ENCODE peak calls at places on chromosomes 16 and 17, in eight cellular contexts. C is HT1080; T is H54; B is IMR-90; U is psoas muscle; Q is stimulated activated effector memory CD8-positive, alpha-beta T cell treated with anti-CD3 and anti-CD28 coated beads, Interleukin-12 subunit alpha, Interleukin-12 subunit beta, amount 100 ng/mL, for 72 hours; V is effector memory CD4-positive, alpha-beta T cell; N is non-pigmented ciliary epithelial cell. J is an unnamed sample.

GRCh38 chr17:549197-550040 is 165.2 kb downstream of the VPS53 start:
- DNase-seq in C (peak; percentile 84), T (peak; percentile 44), B (peak; percentile 83), U (no peak), Q (no peak), V (no peak), N (no peak), J (no peak)

GRCh38 chr17:1362065-1362848 is 37.8 kb downstream of the YWHAE start:
- DNase-seq in C (no peak), T (no peak), B (no peak), U (no peak), Q (peak; percentile 59), V (no peak), N (no peak), J (no peak)

GRCh38 chr17:55777471-55777971 is 26.7 kb downstream of the PCTP start:
- DNase-seq in C (no peak), T (no peak), B (no peak), U (no peak), Q (no peak), V (no peak), N (no peak), J (no peak)

GRCh38 chr16:12097523-12098428 is 121.2 kb downstream of the SNX29 start:
- DNase-seq in C (no peak), T (no peak), B (peak; percentile 84), U (no peak), Q (no peak), V (no peak), N (no peak), J (no peak)

GRCh38 chr17:43740541-43740940 is 18.1 kb downstream of the SOST start:
- DNase-seq in C (peak; percentile 74), T (no peak), B (peak; percentile 59), U (no peak), Q (no peak), V (no peak), N (no peak), J (no peak)

GRCh38 chr16:67967183-67967955 is 1.1 kb downstream of the SLC12A4 start:
- DNase-seq in C (peak; percentile 47), T (no peak), B (no peak), U (no peak), Q (peak; percentile 69), V (peak; percentile 3), N (no peak), J (no peak)

GRCh38 chr16:30430428-30430970 is 669 bp upstream of the DCTPP1 start:
- DNase-seq in C (no peak), T (no peak), B (no peak), U (peak; percentile 63), Q (no peak), V (peak; percentile 11), N (no peak), J (no peak)

GRCh38 chr17:7004398-7005253 is 7.8 kb upstream of the RNASEK start:
- DNase-seq in C (peak; percentile 66), T (peak; percentile 51), B (peak; percentile 54), U (peak; percentile 49), Q (peak; percentile 71), V (no peak), N (no peak), J (no peak)

GRCh38 chr17:40176409-40177110 is 710 bp upstream of the RAPGEFL1 start:
- DNase-seq in C (no peak), T (no peak), B (no peak), U (no peak), Q (no peak), V (no peak), N (no peak), J (no peak)